ENCODE peak calls at places on chromosome 12, in five cellular contexts. T, R, K, B and I are unnamed samples.

GRCh38 chr12:48489012-48489411 is 6.7 kb downstream of the C12orf54 start:
- DNase-seq in T (no peak), R (no peak), K (peak; percentile 4), B (peak; percentile 99), I (peak; percentile 45)

GRCh38 chr12:12599750-12600643 is 11.7 kb upstream of the CREBL2 start:
- DNase-seq in T (no peak), R (no peak), K (no peak), B (no peak), I (no peak)

GRCh38 chr12:108516511-108517275 is 1.6 kb downstream of the FICD start:
- DNase-seq in T (peak; percentile 60), R (no peak), K (no peak), B (no peak), I (no peak)

GRCh38 chr12:121246893-121247557 is 37.1 kb downstream of the P2RX4 start:
- DNase-seq in T (no peak), R (no peak), K (no peak), B (no peak), I (no peak)

GRCh38 chr12:6234214-6234613 is 34.0 kb downstream of the CD9 start:
- DNase-seq in T (no peak), R (no peak), K (no peak), B (no peak), I (no peak)

GRCh38 chr12:253116-253831 is 9.4 kb downstream of the SLC6A13 start:
- DNase-seq in T (no peak), R (no peak), K (no peak), B (no peak), I (no peak)

GRCh38 chr12:49105504-49106120 is 5.0 kb downstream of the LMBR1L start:
- DNase-seq in T (no peak), R (no peak), K (peak; percentile 48), B (peak; percentile 67), I (no peak)

GRCh38 chr12:22729898-22730443 is 105.0 kb downstream of the ETNK1 start:
- DNase-seq in T (no peak), R (no peak), K (peak; percentile 14), B (peak; percentile 2), I (peak; percentile 52)

GRCh38 chr12:62736596-62736995 is 198.4 kb downstream of the PPM1H start:
- DNase-seq in T (no peak), R (no peak), K (no peak), B (peak; percentile 40), I (no peak)

GRCh38 chr12:114013601-114014345 is 47.6 kb upstream of the RBM19 start:
- DNase-seq in T (no peak), R (no peak), K (no peak), B (no peak), I (no peak)

GRCh38 chr12:39037115-39037514 is 131.7 kb upstream of the CPNE8 start:
- DNase-seq in T (no peak), R (no peak), K (no peak), B (no peak), I (no peak)

GRCh38 chr12:6093764-6094163 is 30.7 kb downstream of the VWF start:
- DNase-seq in T (no peak), R (no peak), K (no peak), B (peak; percentile 32), I (no peak)

GRCh38 chr12:64526859-64527258 is 74.9 kb downstream of the TBK1 start:
- DNase-seq in T (no peak), R (no peak), K (no peak), B (no peak), I (no peak)

GRCh38 chr12:132766380-132767085 is 4.9 kb upstream of the ANKLE2 start:
- DNase-seq in T (no peak), R (no peak), K (no peak), B (peak; percentile 3), I (no peak)

GRCh38 chr12:123690191-123690840 is 19.4 kb downstream of the TCTN2 start:
- DNase-seq in T (no peak), R (no peak), K (no peak), B (peak; percentile 82), I (no peak)

GRCh38 chr12:11649413-11650278 is at the start of gene ETV6:
- DNase-seq in T (peak; percentile 90), R (peak; percentile 78), K (peak; percentile 83), B (peak; percentile 84), I (peak; percentile 60)

GRCh38 chr12:1872448-1872847 is 46.0 kb downstream of the CACNA2D4 start:
- DNase-seq in T (no peak), R (no peak), K (no peak), B (no peak), I (no peak)

GRCh38 chr12:47317182-47317915 is 237.6 kb upstream of the AMIGO2 start:
- DNase-seq in T (no peak), R (no peak), K (no peak), B (no peak), I (no peak)

GRCh38 chr12:130342442-130342841 is 4.8 kb downstream of the PIWIL1 start:
- DNase-seq in T (no peak), R (no peak), K (no peak), B (no peak), I (no peak)

GRCh38 chr12:69057742-69058141 is 124.8 kb upstream of the CPM start:
- DNase-seq in T (no peak), R (no peak), K (no peak), B (no peak), I (no peak)

GRCh38 chr12:67735868-67736267 is 87.3 kb downstream of the DYRK2 start:
- DNase-seq in T (no peak), R (no peak), K (no peak), B (no peak), I (no peak)

GRCh38 chr12:106149096-106149784 is 10.5 kb upstream of the NUAK1 start:
- DNase-seq in T (no peak), R (no peak), K (no peak), B (no peak), I (no peak)

GRCh38 chr12:82687020-82687951 is 580 bp downstream of the TMTC2 start:
- DNase-seq in T (no peak), R (peak; percentile 72), K (peak; percentile 34), B (peak; percentile 60), I (no peak)

GRCh38 chr12:64724201-64724745 is 34.9 kb downstream of the GNS start:
- DNase-seq in T (no peak), R (no peak), K (no peak), B (no peak), I (no peak)

GRCh38 chr12:52175411-52176350 is 16.1 kb downstream of the KRT80 start:
- DNase-seq in T (no peak), R (no peak), K (no peak), B (peak; percentile 92), I (no peak)

GRCh38 chr12:131941116-131941986 is 8.4 kb upstream of the EP400 start:
- DNase-seq in T (peak; percentile 46), R (no peak), K (no peak), B (no peak), I (no peak)

DNA sequence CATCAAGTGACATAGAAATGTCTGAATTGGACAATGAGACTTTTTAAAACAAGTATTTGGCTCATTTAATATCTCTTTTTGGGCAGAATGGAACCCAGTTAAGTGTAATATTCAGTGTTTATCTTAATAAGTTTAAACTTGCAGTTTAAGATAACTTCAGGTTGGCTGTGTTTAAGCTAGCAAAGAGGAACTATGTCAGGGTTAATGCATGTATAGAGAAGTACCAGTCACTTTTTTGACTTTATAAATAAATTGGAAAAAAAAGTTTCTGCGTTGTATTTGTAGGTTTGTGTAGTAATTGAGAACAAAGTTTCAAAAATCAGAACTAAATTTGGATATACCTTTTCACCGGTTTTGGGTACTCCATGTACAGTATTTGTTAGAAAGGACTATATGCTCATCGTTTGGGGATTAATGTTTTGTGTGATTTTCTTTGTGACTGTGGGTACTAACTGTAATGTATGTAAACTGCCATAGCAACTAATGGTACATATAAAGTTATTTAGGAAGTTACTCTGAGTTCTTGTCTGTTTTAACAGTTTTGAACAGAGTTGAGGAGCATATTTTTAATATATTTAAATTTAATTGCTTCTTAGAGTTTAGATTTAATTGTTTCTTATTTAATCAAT is 4.5 kb downstream of the HMGA2 start:
- DNase-seq in T (no peak), R (no peak), K (no peak), B (no peak), I (no peak)
- H3K4me3 ChIP-seq in T (no peak overlapping the region), R (no peak overlapping the region), K (peak overlapping the region; percentile 94), B (no peak overlapping the region), I (peak overlapping the region; percentile 15)

GRCh38 chr12:99852666-99853065 is 132.1 kb downstream of the ANKS1B start:
- DNase-seq in T (no peak), R (no peak), K (no peak), B (no peak), I (no peak)
- H3K4me3 ChIP-seq in T (no peak overlapping the region), R (no peak overlapping the region), K (no peak overlapping the region), B (no peak overlapping the region), I (no peak overlapping the region)

DNA sequence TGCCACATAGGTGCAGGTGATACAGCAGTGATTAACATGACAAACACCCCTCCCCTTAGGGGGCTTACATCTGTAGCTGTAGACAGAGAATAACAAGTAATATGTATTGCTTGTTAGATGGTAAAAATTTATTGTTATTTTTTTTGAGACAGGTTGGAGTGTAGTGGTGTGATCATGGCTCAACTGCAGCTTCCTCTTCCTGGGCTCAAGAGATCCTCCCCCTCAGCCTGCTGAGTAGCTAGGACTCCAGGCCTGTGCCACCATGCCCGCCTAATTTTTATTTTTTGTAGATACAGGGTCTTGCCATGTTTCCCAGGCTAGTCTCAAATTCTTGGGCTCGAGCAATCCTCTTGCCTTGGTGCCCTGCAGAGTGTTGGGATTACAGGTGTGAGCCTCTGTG is 19.8 kb downstream of the DIP2B start:
- DNase-seq in T (no peak), R (no peak), K (no peak), B (no peak), I (no peak)
- H3K4me3 ChIP-seq in T (no peak overlapping the region), R (no peak overlapping the region), K (no peak overlapping the region), B (no peak overlapping the region), I (no peak overlapping the region)

GRCh38 chr12:5044420-5045295 is 979 bp downstream of the KCNA5 start:
- DNase-seq in T (no peak), R (no peak), K (no peak), B (no peak), I (no peak)

GRCh38 chr12:5040368-5040767 is 3.3 kb upstream of the KCNA5 start:
- DNase-seq in T (no peak), R (no peak), K (no peak), B (no peak), I (no peak)

GRCh38 chr12:5047094-5047493 is 3.4 kb downstream of the KCNA5 start:
- DNase-seq in T (peak; percentile 87), R (no peak), K (no peak), B (no peak), I (no peak)

GRCh38 chr12:5047729-5048128 is 4.0 kb downstream of the KCNA5 start:
- DNase-seq in T (no peak), R (no peak), K (no peak), B (no peak), I (no peak)

DNA sequence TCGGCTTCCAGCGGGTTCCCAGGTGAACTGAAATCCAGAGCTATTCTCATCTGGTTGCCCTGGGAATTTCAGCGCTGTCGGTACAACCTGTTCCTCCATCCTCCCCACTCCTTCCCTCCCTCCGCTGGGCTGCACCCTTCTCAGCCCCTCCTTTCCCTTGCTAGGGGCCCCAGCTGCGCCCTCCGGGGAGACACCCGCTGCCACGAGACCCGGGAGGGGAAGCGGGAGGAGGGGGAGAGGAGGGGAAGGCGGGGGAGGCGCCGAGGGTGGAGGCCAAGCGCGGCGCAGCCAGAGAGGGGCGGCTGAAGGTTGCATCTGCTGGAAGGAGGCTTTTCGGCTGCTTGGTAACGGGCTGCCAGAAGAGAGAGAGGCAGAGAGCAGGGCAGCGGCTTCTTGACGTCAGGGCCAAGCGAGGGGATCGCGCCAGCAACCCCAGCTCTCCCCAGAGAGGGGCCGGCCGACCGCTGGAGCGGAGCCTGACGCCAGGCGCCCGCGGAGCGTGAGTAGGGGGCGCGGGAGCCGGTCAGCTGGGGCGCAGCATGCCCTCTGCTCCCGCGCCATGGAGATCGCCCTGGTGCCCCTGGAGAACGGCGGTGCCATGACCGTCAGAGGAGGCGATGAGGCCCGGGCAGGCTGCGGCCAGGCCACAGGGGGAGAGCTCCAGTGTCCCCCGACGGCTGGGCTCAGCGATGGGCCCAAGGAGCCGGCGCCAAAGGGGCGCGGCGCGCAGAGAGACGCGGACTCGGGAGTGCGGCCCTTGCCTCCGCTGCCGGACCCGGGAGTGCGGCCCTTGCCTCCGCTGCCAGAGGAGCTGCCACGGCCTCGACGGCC is at the start of gene KCNA5:
- DNase-seq in T (peak; percentile 79), R (no peak), K (no peak), B (no peak), I (no peak)
- H3K4me3 ChIP-seq in T (peak within 1 kb of the TSS; percentile 71), R (peak within 1 kb of the TSS; percentile 29), K (no peak within 1 kb of the TSS), B (no peak within 1 kb of the TSS), I (no peak within 1 kb of the TSS)